ENCODE peak calls at places on chromosomes 11 and 22, in four cellular contexts. Y is activated CD8-positive, alpha-beta T cell treated with anti-CD3 and anti-CD28 coated beads, Interleukin-2, amount 10 ng/mL, durations not matched to agents 7 days and 5 days; B is GM20000; T is GOT3. U is an unnamed sample.

GRCh38 chr11:27658535-27659236 is 41.6 kb downstream of the BDNF start:
- DNase-seq in T (no peak), Y (no peak), B (no peak), U (no peak)

GRCh38 chr11:121421149-121421906 is 30.8 kb upstream of the SORL1 start:
- DNase-seq in B (no peak), Y (no peak), T (no peak), U (peak; percentile 63)

GRCh38 chr11:40602866-40603578 is 856.4 kb downstream of the LRRC4C start:
- DNase-seq in T (no peak), Y (no peak), B (no peak), U (no peak)

GRCh38 chr22:46110215-46110614 is 40.1 kb upstream of the PPARA start:
- DNase-seq in Y (no peak), B (no peak), T (no peak), U (peak; percentile 72)

GRCh38 chr11:2940166-2940929 is 11.1 kb upstream of the PHLDA2 start:
- DNase-seq in T (no peak), Y (peak; percentile 69), B (no peak), U (no peak)

GRCh38 chr11:93729129-93729616 is 12.1 kb downstream of the TAF1D start:
- DNase-seq in T (no peak), B (no peak), Y (no peak), U (peak; percentile 71)

GRCh38 chr11:1655168-1656060 is 25.8 kb downstream of the KRTAP5-5 start:
- DNase-seq in Y (no peak), T (no peak), B (no peak), U (no peak)

GRCh38 chr22:24187731-24188644 is 6.7 kb downstream of the SUSD2 start:
- DNase-seq in T (no peak), B (no peak), Y (no peak), U (no peak)

GRCh38 chr22:25113316-25113721 is 86.3 kb upstream of the CRYBB3 start:
- DNase-seq in Y (no peak), T (no peak), B (no peak), U (no peak)

GRCh38 chr11:44621140-44621681 is 55.7 kb downstream of the CD82 start:
- DNase-seq in T (no peak), Y (peak; percentile 65), B (peak; percentile 59), U (peak; percentile 89)

U was measured in Karpas-422.